ENCODE peak calls at places on chromosomes 6 and 20, in four cellular contexts. B is HepG2, O is K562, M is GM12878. E is an unnamed sample.

GRCh38 chr6:148342146-148343027 is at the start of gene SASH1:
- DNase-seq in B (peak), M (peak), O (no peak), E (peak)

GRCh38 chr20:4183361-4183760 is 168.0 kb upstream of the RNF24 start:
- DNase-seq in B (no peak), O (no peak), M (no peak), E (no peak)

GRCh38 chr6:110699780-110700179 is 115.5 kb downstream of the CDK19 start:
- DNase-seq in B (no peak), O (no peak), M (no peak), E (no peak)

GRCh38 chr6:25027221-25027916 is 91.6 kb upstream of the RIPOR2 start:
- DNase-seq in M (peak), B (no peak), O (no peak), E (peak)

GRCh38 chr6:91213229-91213901 is 626.5 kb upstream of the MAP3K7 start:
- DNase-seq in M (no peak), B (no peak), O (no peak), E (no peak)

GRCh38 chr6:41519305-41519747 is 26.9 kb upstream of the FOXP4 start:
- DNase-seq in M (no peak), B (peak), O (no peak), E (no peak)

GRCh38 chr6:75855047-75855446 is 106.0 kb downstream of the MYO6 start:
- DNase-seq in O (peak), M (no peak), B (peak), E (peak)

GRCh38 chr6:71544028-71544427 is 255.4 kb downstream of the OGFRL1 start:
- DNase-seq in M (no peak), B (no peak), O (no peak), E (no peak)

GRCh38 chr6:134315974-134316391 is 1.9 kb downstream of the SGK1 start:
- DNase-seq in O (no peak), B (no peak), M (no peak), E (no peak)

GRCh38 chr20:34485068-34485634 is 31.1 kb upstream of the DYNLRB1 start:
- DNase-seq in M (no peak), O (no peak), B (no peak), E (no peak)

DNA sequence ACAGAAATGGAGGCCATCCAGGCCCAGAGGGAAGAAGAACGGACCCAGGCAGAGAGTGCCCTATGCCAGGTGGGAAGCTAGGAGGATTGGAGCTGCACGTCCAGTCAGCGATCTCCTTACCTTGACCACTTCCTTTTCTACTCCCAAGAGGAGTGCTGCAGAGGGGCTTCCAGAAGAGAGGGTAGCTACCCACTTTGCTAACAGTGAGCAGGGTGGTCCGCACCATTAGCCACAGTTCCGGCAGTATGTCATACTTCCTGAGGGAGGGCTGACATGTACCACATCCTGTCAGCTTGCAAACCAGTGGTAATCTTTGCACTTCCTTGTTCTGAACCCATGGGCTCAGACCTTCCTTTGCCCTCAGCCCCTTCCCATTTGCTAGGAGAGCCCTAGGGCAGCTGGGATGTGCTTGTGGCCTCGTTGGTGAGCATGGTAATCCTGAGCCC is 35.4 kb downstream of the CEP250 start:
- DNase-seq in O (no peak), M (peak), B (no peak), E (no peak)
- TF ChIP-seq CREB1 in O (no peak), M (no peak), B (no peak), E (no peak)

GRCh38 chr20:50368813-50369224 is 141.4 kb upstream of the PTPN1 start:
- DNase-seq in M (no peak), B (peak), O (peak), E (no peak)
- TF ChIP-seq ETV6 in M (no peak), B (no peak), O (no peak), E (no peak)

GRCh38 chr6:137884428-137884827 is 17.4 kb downstream of the TNFAIP3 start:
- DNase-seq in O (no peak), B (no peak), M (no peak), E (no peak)

GRCh38 chr6:137881522-137881886 is 14.4 kb downstream of the TNFAIP3 start:
- DNase-seq in B (no peak), M (no peak), O (no peak), E (no peak)

GRCh38 chr6:137880633-137881521 is 13.8 kb downstream of the TNFAIP3 start:
- DNase-seq in B (no peak), O (no peak), M (no peak), E (no peak)

GRCh38 chr6:137882225-137882961 is 15.3 kb downstream of the TNFAIP3 start:
- DNase-seq in M (no peak), O (no peak), B (no peak), E (no peak)

GRCh38 chr6:137883400-137883888 is 16.4 kb downstream of the TNFAIP3 start:
- DNase-seq in B (no peak), M (no peak), O (no peak), E (no peak)
- TF ChIP-seq CREB1 in B (no peak), M (no peak), O (no peak), E (no peak)

DNA sequence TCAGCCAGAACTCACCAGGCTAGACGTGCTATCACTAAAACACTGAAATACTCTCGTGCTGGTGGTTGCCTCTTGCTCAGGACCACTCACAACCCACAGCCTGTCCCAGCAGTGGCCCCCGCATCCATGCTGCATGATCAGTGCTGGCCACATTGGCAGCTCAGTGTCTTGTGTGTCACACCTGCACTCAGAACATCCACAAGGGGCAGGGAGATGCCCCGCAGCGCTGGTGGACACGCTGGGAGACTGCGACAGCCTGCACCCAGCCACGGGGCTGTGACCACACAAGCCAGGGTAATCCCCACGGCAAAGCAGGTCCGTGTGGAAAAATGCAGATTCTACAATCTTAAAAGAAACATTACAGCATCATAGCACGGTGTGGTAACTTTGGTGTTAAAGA is 23.9 kb upstream of the APMAP start:
- DNase-seq in B (no peak), M (no peak), O (no peak), E (no peak)
- TF ChIP-seq ETV6 in B (no peak), M (no peak), O (no peak), E (no peak)

GRCh38 chr20:17614176-17614811 is 44.4 kb downstream of the DSTN start:
- DNase-seq in B (no peak), O (no peak), M (no peak), E (no peak)

GRCh38 chr20:17613328-17614175 is 43.7 kb downstream of the DSTN start:
- DNase-seq in B (no peak), O (no peak), M (no peak), E (no peak)

GRCh38 chr20:17611540-17612286 is 41.8 kb downstream of the DSTN start:
- DNase-seq in O (no peak), M (no peak), B (peak), E (peak)

GRCh38 chr20:17612287-17612974 is 42.6 kb downstream of the DSTN start:
- DNase-seq in O (no peak), B (peak), M (no peak), E (no peak)

GRCh38 chr20:17612975-17613327 is 43.1 kb downstream of the DSTN start:
- DNase-seq in B (no peak), O (no peak), M (no peak), E (no peak)
- TF ChIP-seq CREB1 in B (no peak), O (no peak), M (no peak), E (no peak)

DNA sequence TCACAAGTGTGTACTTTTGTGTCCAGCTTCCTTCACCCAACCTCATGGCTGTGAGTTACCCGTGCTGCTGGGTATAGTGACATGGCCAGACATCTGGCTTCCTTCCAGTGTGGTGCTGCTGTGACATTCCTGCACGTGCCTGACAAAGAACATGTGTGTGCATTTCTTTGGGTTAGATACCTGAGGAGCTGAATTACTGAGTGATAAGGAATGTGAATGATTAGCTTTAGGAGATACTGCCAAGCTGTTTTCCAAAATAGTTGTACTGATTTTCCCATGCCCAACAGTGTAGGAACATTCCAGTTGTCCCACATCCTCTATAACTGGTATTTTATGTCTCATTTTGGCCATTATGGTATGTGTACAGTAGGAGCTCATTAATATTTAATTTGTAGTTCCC is 132.5 kb downstream of the PREX1 start:
- DNase-seq in B (no peak), O (no peak), M (no peak), E (no peak)
- TF ChIP-seq ETV6 in B (no peak), O (no peak), M (no peak), E (no peak)

GRCh38 chr6:16406966-16407365 is 168.6 kb downstream of the GMPR start:
- DNase-seq in O (no peak), M (no peak), B (no peak), E (no peak)
- TF ChIP-seq CREB1 in O (no peak), M (no peak), B (no peak), E (no peak)

GRCh38 chr6:108165714-108166663 is at the start of gene NR2E1:
- DNase-seq in O (no peak), B (no peak), M (no peak), E (peak)
- TF ChIP-seq ETV6 in O (no peak), B (no peak), M (no peak), E (no peak)

DNA sequence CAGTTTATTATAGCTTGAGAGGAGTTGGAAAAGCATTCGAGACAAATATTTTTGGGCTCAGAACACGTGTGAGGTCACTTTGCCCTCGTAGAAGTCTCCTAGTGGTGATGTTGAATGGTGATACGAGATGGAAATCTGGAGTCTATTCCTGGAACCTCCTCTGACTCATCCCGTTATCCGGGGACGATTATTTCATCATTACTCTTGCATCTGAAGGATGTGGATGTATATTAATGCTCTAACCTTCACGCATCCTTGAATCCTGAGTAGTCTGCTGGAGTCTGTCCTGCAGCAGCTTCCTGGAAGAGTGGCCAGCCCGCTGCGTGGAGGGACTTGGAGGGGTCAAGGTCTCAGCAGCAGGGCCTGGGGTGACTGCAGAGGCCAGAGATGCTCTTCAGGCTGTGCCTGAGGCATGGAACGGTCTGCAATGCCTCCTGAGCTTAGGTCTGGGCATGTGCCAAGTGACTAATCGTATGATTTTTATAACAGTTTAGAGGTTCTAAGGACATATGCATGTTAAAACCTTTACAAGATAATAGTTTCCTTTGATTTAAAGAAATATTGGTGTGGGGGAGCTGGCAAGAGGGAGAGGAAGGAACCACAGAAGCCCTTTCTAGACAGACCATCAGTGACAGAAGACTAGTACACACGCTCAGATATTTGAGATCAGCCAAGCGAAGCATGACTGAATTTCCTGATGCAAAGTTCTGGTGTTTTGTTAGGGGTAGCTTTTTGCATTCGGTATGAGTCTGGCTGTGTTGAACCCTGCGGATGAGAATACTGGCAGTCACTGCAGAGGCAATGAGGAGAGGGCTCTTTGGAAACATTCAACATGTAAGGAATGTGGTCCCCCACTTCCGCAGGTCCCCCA is 400.2 kb downstream of the QKI start:
- DNase-seq in O (no peak), M (peak), B (no peak), E (no peak)
- TF ChIP-seq CREB1 in O (no peak), M (no peak), B (no peak), E (no peak)